ENCODE peak calls at places on chromosomes 6 and 20, in nine cellular contexts. P, H, L, C, B, O, Y, F and S are unnamed samples.

GRCh38 chr20:54622338-54623280 is 147.2 kb downstream of the DOK5 start:
- DNase-seq in P (peak), H (peak), L (no peak), C (no peak), B (no peak), O (no peak), Y (no peak), F (no peak), S (no peak)

GRCh38 chr20:8932192-8933150 is 136.4 kb upstream of the PLCB4 start:
- DNase-seq in P (peak), H (no peak), L (peak), C (no peak), B (no peak), O (no peak), Y (no peak), F (peak), S (no peak)

GRCh38 chr20:8790442-8791074 is 278.3 kb upstream of the PLCB4 start:
- DNase-seq in P (peak), H (peak), L (no peak), C (no peak), B (peak), O (no peak), Y (no peak), F (peak), S (peak)

GRCh38 chr20:37915800-37916570 is 13.1 kb downstream of the VSTM2L start:
- DNase-seq in P (no peak), H (peak), L (peak), C (no peak), B (no peak), O (no peak), Y (no peak), F (peak), S (peak)

GRCh38 chr6:99195986-99196655 is 153.4 kb downstream of the FAXC start:
- DNase-seq in P (no peak), H (peak), L (no peak), C (no peak), B (no peak), O (no peak), Y (no peak), F (no peak), S (no peak)

GRCh38 chr6:116220172-116220571 is 33.7 kb downstream of the TSPYL4 start:
- DNase-seq in P (peak), H (no peak), L (no peak), C (no peak), B (no peak), O (no peak), Y (no peak), F (peak), S (no peak)

GRCh38 chr6:154606457-154606856 is 96.0 kb upstream of the CNKSR3 start:
- DNase-seq in P (no peak), H (no peak), L (no peak), C (no peak), B (no peak), O (no peak), Y (no peak), F (no peak), S (peak)

GRCh38 chr6:7639427-7639826 is 49.4 kb downstream of the SNRNP48 start:
- DNase-seq in P (no peak), H (no peak), L (no peak), C (no peak), B (no peak), O (no peak), Y (no peak), F (no peak), S (no peak)

GRCh38 chr6:152226119-152226518 is 411.0 kb downstream of the SYNE1 start:
- DNase-seq in P (no peak), H (no peak), L (no peak), C (no peak), B (no peak), O (no peak), Y (no peak), F (no peak), S (no peak)

GRCh38 chr6:125365230-125365629 is 63.5 kb upstream of the HDDC2 start:
- DNase-seq in P (no peak), H (no peak), L (no peak), C (no peak), B (no peak), O (no peak), Y (no peak), F (no peak), S (no peak)

GRCh38 chr6:53119349-53119748 is 29.3 kb downstream of the GCM1 start:
- DNase-seq in P (no peak), H (no peak), L (no peak), C (no peak), B (no peak), O (no peak), Y (no peak), F (no peak), S (no peak)

GRCh38 chr20:53869466-53870258 is 200.7 kb downstream of the BCAS1 start:
- DNase-seq in P (peak), H (peak), L (peak), C (no peak), B (peak), O (no peak), Y (peak), F (peak), S (peak)

GRCh38 chr20:51596656-51597388 is 54.3 kb upstream of the NFATC2 start:
- DNase-seq in P (no peak), H (no peak), L (no peak), C (no peak), B (no peak), O (no peak), Y (no peak), F (no peak), S (no peak)

GRCh38 chr6:7213416-7213815 is 99.6 kb downstream of the SSR1 start:
- DNase-seq in P (no peak), H (no peak), L (no peak), C (no peak), B (no peak), O (no peak), Y (no peak), F (no peak), S (no peak)

GRCh38 chr6:136439514-136440186 is 110.6 kb downstream of the MAP7 start:
- DNase-seq in P (no peak), H (no peak), L (no peak), C (no peak), B (no peak), O (no peak), Y (peak), F (no peak), S (no peak)

GRCh38 chr6:156359912-156360311 is 417.3 kb upstream of the ARID1B start:
- DNase-seq in P (no peak), H (no peak), L (no peak), C (no peak), B (no peak), O (no peak), Y (no peak), F (no peak), S (no peak)

GRCh38 chr6:161788531-161788930 is 514.7 kb upstream of the AGPAT4 start:
- DNase-seq in P (no peak), H (no peak), L (no peak), C (no peak), B (no peak), O (no peak), Y (no peak), F (no peak), S (no peak)

GRCh38 chr20:16528078-16528477 is 45.2 kb downstream of the KIF16B start:
- DNase-seq in P (peak), H (peak), L (peak), C (no peak), B (peak), O (no peak), Y (peak), F (peak), S (peak)

GRCh38 chr6:119533603-119534279 is 184.2 kb upstream of the MAN1A1 start:
- DNase-seq in P (peak), H (no peak), L (no peak), C (no peak), B (peak), O (no peak), Y (no peak), F (no peak), S (no peak)

GRCh38 chr6:38974389-38975133 is 74.0 kb upstream of the GLP1R start:
- DNase-seq in P (peak), H (no peak), L (no peak), C (no peak), B (no peak), O (no peak), Y (peak), F (no peak), S (no peak)

GRCh38 chr6:69631552-69632346 is 165.1 kb downstream of the LMBRD1 start:
- DNase-seq in P (no peak), H (no peak), L (no peak), C (no peak), B (no peak), O (no peak), Y (no peak), F (no peak), S (no peak)

GRCh38 chr20:57605045-57605444 is 15.2 kb downstream of the ZBP1 start:
- DNase-seq in P (no peak), H (no peak), L (no peak), C (no peak), B (no peak), O (no peak), Y (no peak), F (no peak), S (no peak)

GRCh38 chr6:19995575-19996257 is 158.5 kb downstream of the ID4 start:
- DNase-seq in P (no peak), H (no peak), L (no peak), C (no peak), B (no peak), O (no peak), Y (no peak), F (no peak), S (no peak)

GRCh38 chr6:35086636-35087360 is 54.3 kb downstream of the TCP11 start:
- DNase-seq in P (no peak), H (no peak), L (no peak), C (no peak), B (no peak), O (no peak), Y (no peak), F (no peak), S (no peak)

GRCh38 chr20:21235713-21236445 is 67.3 kb upstream of the XRN2 start:
- DNase-seq in P (peak), H (peak), L (peak), C (no peak), B (peak), O (no peak), Y (peak), F (peak), S (peak)

GRCh38 chr6:158389188-158389919 is 77.1 kb downstream of the TULP4 start:
- DNase-seq in P (no peak), H (no peak), L (no peak), C (no peak), B (no peak), O (no peak), Y (no peak), F (no peak), S (no peak)

GRCh38 chr6:111581957-111582356 is 23.7 kb downstream of the TRAF3IP2 start:
- DNase-seq in P (no peak), H (no peak), L (no peak), C (no peak), B (no peak), O (no peak), Y (no peak), F (no peak), S (no peak)

GRCh38 chr6:16982827-16983226 is 119.0 kb upstream of the STMND1 start:
- DNase-seq in P (peak), H (no peak), L (no peak), C (no peak), B (no peak), O (no peak), Y (no peak), F (peak), S (no peak)

GRCh38 chr20:9912858-9913434 is 74.1 kb upstream of the PAK5 start:
- DNase-seq in P (peak), H (peak), L (peak), C (no peak), B (peak), O (no peak), Y (peak), F (peak), S (peak)

GRCh38 chr6:50087231-50087954 is 37.7 kb upstream of the DEFB112 start:
- DNase-seq in P (peak), H (no peak), L (no peak), C (no peak), B (no peak), O (no peak), Y (no peak), F (no peak), S (no peak)

DNA sequence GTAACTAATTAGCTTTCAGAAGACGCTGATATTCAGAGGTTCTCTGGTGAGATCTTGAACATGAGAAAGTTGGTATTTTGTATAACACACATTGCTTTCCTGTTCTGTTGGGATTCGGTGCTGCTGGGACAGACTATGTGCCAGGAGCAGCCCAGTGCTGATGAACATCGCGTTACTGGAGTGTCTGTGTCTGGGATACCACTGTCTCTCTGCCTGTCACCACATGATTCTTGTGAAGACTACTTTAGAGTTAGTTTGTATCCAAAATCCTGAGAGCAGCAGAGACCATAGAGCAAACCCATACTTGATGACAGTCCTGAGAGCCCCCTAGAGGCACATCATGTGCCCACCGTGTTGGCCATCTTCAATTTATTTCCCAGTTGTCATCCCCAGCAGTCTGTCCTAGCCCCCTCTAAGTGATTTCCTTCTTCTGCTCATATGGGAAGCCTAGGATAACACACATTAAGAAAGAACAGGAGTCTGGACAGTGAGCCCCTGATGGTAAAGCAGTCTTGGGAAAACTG is 41.8 kb upstream of the TINAG start:
- DNase-seq in P (no peak), H (no peak), L (no peak), C (no peak), B (no peak), O (no peak), Y (no peak), F (no peak), S (no peak)
- TF ChIP-seq CTCF in P (no peak), H (no peak), L (no peak), C (no peak), B (no peak), O (no peak), Y (no peak), F (no peak), S (no peak)

GRCh38 chr6:29748391-29749352 is 25.4 kb downstream of the HLA-F start:
- DNase-seq in P (peak), H (peak), L (peak), C (peak), B (peak), O (no peak), Y (peak), F (peak), S (peak)
- TF ChIP-seq POLR2A in P (no peak), H (no peak), L (peak), C (no peak), B (no peak), O (peak), Y (peak), F (peak), S (no peak)

GRCh38 chr6:29112135-29112534 is 4.3 kb downstream of the OR2J3 start:
- DNase-seq in P (no peak), H (no peak), L (no peak), C (no peak), B (peak), O (no peak), Y (no peak), F (no peak), S (no peak)
- TF ChIP-seq CTCF in P (no peak), H (no peak), L (no peak), C (no peak), B (no peak), O (no peak), Y (no peak), F (no peak), S (no peak)

DNA sequence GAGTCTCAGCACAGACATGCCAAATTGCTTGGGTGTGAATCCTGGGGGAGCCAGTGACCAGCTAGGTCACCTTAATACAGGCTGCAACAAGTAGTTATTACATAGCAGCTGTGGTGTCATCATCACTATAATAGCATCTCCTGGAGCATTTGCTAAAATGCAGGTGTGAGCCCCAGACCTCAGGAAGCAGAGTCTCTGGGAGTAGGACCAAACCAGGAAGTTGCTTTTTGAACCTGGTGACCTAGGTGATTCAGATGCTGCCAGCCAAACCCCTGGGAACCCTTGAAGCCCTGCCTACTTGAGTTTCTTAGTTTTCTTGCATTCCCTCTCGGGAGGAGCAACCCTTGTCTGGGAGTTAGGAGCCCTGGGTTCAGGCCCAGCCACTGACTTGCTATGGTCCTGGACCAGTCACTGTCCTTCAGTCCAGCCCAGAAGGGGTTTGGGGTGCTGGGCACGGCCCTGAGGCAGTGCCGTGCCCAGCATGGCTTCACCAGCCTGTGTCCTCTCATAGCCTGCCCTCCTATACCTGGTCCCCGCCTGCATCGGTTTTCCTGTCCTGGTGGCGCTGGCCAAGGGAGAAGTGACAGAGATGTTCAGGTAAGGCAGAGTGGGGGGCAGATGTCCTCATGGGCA is 39.3 kb upstream of the ID1 start:
- DNase-seq in P (no peak), H (no peak), L (no peak), C (no peak), B (no peak), O (no peak), Y (no peak), F (no peak), S (no peak)
- TF ChIP-seq POLR2A in P (no peak), H (no peak), L (no peak), C (no peak), B (no peak), O (no peak), Y (no peak), F (no peak), S (no peak)

GRCh38 chr20:36591854-36592641 is 13.5 kb upstream of the RAB5IF start:
- DNase-seq in P (peak), H (no peak), L (peak), C (no peak), B (peak), O (no peak), Y (peak), F (peak), S (no peak)
- TF ChIP-seq CTCF in P (peak), H (no peak), L (peak), C (no peak), B (peak), O (no peak), Y (no peak), F (peak), S (no peak)

GRCh38 chr6:2245954-2246863 is 804 bp upstream of the GMDS start:
- DNase-seq in P (peak), H (peak), L (peak), C (no peak), B (peak), O (peak), Y (peak), F (peak), S (peak)
- TF ChIP-seq POLR2A in P (no peak), H (no peak), L (no peak), C (no peak), B (no peak), O (no peak), Y (peak), F (no peak), S (no peak)